ENCODE peak calls at places on chromosomes 13 and 19, in five cellular contexts. T, Z, V, L and K are unnamed samples.

GRCh38 chr19:54256250-54257115 is 590 bp downstream of the LILRB5 start:
- DNase-seq in T (no peak), Z (no peak), V (no peak), L (no peak), K (no peak)

GRCh38 chr13:81791636-81792035 is 1450.7 kb upstream of the SPRY2 start:
- DNase-seq in T (no peak), Z (no peak), V (no peak), L (no peak), K (no peak)

GRCh38 chr19:51799311-51799997 is 4.5 kb downstream of the FPR3 start:
- DNase-seq in T (no peak), Z (peak), V (no peak), L (peak), K (peak)

GRCh38 chr13:90838561-90838960 is 508.9 kb upstream of the MIR17HG start:
- DNase-seq in T (no peak), Z (no peak), V (no peak), L (no peak), K (no peak)

GRCh38 chr13:41302743-41303142 is 8.3 kb upstream of the NAA16 start:
- DNase-seq in T (no peak), Z (no peak), V (no peak), L (no peak), K (no peak)

GRCh38 chr19:9126900-9127405 is at the start of gene OR7G3:
- DNase-seq in T (no peak), Z (no peak), V (no peak), L (no peak), K (no peak)

GRCh38 chr19:4523306-4524110 is 5.2 kb upstream of the PLIN4 start:
- DNase-seq in T (peak), Z (peak), V (peak), L (peak), K (no peak)

GRCh38 chr19:47272448-47273312 is 2.0 kb upstream of the INAFM1 start:
- DNase-seq in T (no peak), Z (peak), V (peak), L (peak), K (no peak)

GRCh38 chr19:17929056-17929455 is 3.8 kb upstream of the CCDC124 start:
- DNase-seq in T (no peak), Z (no peak), V (no peak), L (no peak), K (no peak)

GRCh38 chr19:15107056-15108010 is at the start of gene SYDE1:
- DNase-seq in T (no peak), Z (peak), V (peak), L (no peak), K (no peak)

GRCh38 chr19:13613447-13613846 is 107.2 kb upstream of the CACNA1A start:
- DNase-seq in T (no peak), Z (no peak), V (no peak), L (no peak), K (no peak)

GRCh38 chr19:49677232-49677881 is at the start of gene PRMT1:
- DNase-seq in T (peak), Z (no peak), V (no peak), L (peak), K (no peak)

GRCh38 chr19:48858984-48859710 is 9.3 kb downstream of the PLEKHA4 start:
- DNase-seq in T (peak), Z (peak), V (no peak), L (peak), K (no peak)

GRCh38 chr19:41323430-41324125 is 13.6 kb downstream of the CCDC97 start:
- DNase-seq in T (no peak), Z (peak), V (no peak), L (peak), K (no peak)

GRCh38 chr19:20278342-20278741 is 111.3 kb downstream of the ZNF486 start:
- DNase-seq in T (no peak), Z (no peak), V (peak), L (no peak), K (peak)

GRCh38 chr13:30052127-30052526 is 201.7 kb upstream of the UBL3 start:
- DNase-seq in T (no peak), Z (no peak), V (peak), L (no peak), K (no peak)

GRCh38 chr13:30898721-30899188 is 7.3 kb upstream of the MEDAG start:
- DNase-seq in T (no peak), Z (no peak), V (no peak), L (no peak), K (no peak)

GRCh38 chr13:26475176-26476110 is 82.0 kb upstream of the WASF3 start:
- DNase-seq in T (no peak), Z (no peak), V (peak), L (no peak), K (no peak)

GRCh38 chr13:26022538-26023292 is 29.1 kb downstream of the SHISA2 start:
- DNase-seq in T (no peak), Z (peak), V (no peak), L (peak), K (peak)

GRCh38 chr13:31444266-31444862 is 244.6 kb downstream of the B3GLCT start:
- DNase-seq in T (no peak), Z (peak), V (no peak), L (no peak), K (no peak)

GRCh38 chr13:29498426-29499040 is 97.0 kb downstream of the SLC7A1 start:
- DNase-seq in T (no peak), Z (no peak), V (no peak), L (no peak), K (no peak)

GRCh38 chr19:40601061-40601973 is at the start of gene LTBP4:
- DNase-seq in T (no peak), Z (peak), V (peak), L (no peak), K (no peak)

GRCh38 chr13:112725346-112726017 is 35.6 kb downstream of the ATP11A start:
- DNase-seq in T (no peak), Z (no peak), V (no peak), L (no peak), K (no peak)

GRCh38 chr19:5680083-5680436 is 256 bp downstream of the MICOS13 start:
- DNase-seq in T (no peak), Z (no peak), V (peak), L (no peak), K (no peak)

GRCh38 chr13:106987435-106987800 is 419.5 kb upstream of the ARGLU1 start:
- DNase-seq in T (no peak), Z (peak), V (no peak), L (no peak), K (no peak)

GRCh38 chr13:22232186-22232585 is 561.3 kb downstream of the FGF9 start:
- DNase-seq in T (no peak), Z (no peak), V (no peak), L (no peak), K (no peak)

DNA sequence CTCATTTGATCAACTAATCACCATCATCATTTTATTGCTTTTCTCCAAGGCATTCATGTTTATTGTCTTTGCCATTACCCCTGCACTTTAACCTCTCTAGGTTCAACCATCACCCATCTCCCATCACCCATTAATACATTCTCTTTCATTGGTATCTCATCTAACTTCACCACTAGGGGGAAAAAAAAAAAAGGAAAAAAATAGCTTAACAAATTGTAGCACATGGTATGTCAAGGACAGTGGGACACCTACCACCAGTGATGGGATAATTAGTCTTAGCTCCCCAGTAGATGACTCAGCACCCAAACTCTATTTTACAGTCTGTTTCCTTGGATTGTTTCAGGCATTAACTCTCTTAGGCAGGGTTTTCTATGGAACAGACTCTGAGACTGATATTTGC is 1770.2 kb upstream of the MIR17HG start:
- DNase-seq in T (no peak), Z (no peak), V (no peak), L (no peak), K (no peak)
- TF ChIP-seq CTCF in T (no peak), Z (no peak), V (peak), L (no peak), K (no peak)

GRCh38 chr13:33283195-33283910 is 2.2 kb downstream of the STARD13 start:
- DNase-seq in T (no peak), Z (no peak), V (no peak), L (no peak), K (no peak)

GRCh38 chr13:33281951-33282595 is 3.5 kb downstream of the STARD13 start:
- DNase-seq in T (no peak), Z (no peak), V (no peak), L (no peak), K (no peak)

GRCh38 chr13:33284916-33285315 is 639 bp downstream of the STARD13 start:
- DNase-seq in T (no peak), Z (no peak), V (no peak), L (no peak), K (no peak)

GRCh38 chr13:33285420-33286124 is at the start of gene STARD13:
- DNase-seq in T (no peak), Z (peak), V (peak), L (peak), K (peak)

DNA sequence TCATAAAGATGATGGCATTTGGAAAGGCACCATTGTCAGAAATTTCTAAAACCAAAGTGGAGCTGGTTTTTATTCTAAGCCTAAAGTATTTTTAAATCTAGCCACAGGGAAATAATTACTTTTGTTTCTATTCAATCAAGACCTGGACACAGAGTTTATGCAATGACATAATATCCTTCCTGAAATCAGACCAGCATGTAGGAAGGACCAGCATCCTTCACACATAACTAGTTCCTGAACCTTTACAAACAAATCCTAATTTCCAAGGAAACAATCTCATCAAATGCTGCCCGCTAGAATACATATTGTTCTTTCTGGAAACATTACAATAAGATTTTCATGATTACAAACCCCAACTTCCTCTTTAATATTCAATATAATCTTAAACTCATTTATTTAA is 1.5 kb downstream of the STARD13 start:
- DNase-seq in T (no peak), Z (no peak), V (no peak), L (no peak), K (no peak)
- H3K4me3 ChIP-seq in T (no peak), Z (peak), V (no peak), L (peak), K (peak)

GRCh38 chr19:44822670-44823372 is 13.9 kb downstream of the BCAM start:
- DNase-seq in T (no peak), Z (no peak), V (peak), L (no peak), K (no peak)

GRCh38 chr19:44824758-44825157 is 15.9 kb downstream of the BCAM start:
- DNase-seq in T (no peak), Z (no peak), V (no peak), L (peak), K (no peak)

GRCh38 chr19:44820648-44821609 is 12.0 kb downstream of the BCAM start:
- DNase-seq in T (no peak), Z (peak), V (no peak), L (no peak), K (no peak)

GRCh38 chr19:44823373-44823698 is 14.4 kb downstream of the BCAM start:
- DNase-seq in T (no peak), Z (no peak), V (no peak), L (no peak), K (no peak)

GRCh38 chr19:44822177-44822576 is 13.3 kb downstream of the BCAM start:
- DNase-seq in T (no peak), Z (no peak), V (no peak), L (no peak), K (no peak)
- H3K27ac ChIP-seq in T (no peak), Z (peak), V (no peak), L (no peak), K (no peak)

DNA sequence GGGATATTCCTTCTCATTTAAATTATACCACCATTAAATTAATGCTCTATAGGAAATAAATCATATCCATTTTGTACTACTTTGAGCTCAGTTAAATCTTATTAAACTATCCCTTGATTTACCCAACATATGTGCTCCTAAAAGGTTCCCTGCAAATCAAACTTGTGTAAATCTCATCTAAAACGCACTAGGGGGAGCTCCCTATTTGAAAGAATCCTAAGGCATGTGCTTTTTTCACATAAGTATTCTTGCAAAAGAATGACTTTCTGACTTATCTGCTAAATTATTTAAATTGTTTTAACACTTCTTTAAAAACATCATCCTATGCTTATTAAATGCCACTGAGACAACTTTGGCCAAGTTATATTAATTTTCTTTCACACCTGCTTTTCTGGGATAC is 7.9 kb downstream of the INTS6 start:
- DNase-seq in T (no peak), Z (no peak), V (no peak), L (no peak), K (no peak)
- TF ChIP-seq CTCF in T (no peak), Z (peak), V (peak), L (no peak), K (no peak)